ENCODE peak calls at places on chromosomes 4 and X, in eight cellular contexts. One of them, this sample, is unnamed.

GRCh38 chr4:95388911-95389310 is 159.9 kb downstream of the UNC5C start:
- DNase-seq in testis: no peak
- DNase-seq in CD4-positive, CD25-positive, alpha-beta regulatory T cell: no peak
- DNase-seq in CD8-positive, alpha-beta memory T cell: no peak
- DNase-seq in stomach: no peak
- DNase-seq in osteoblast: no peak
- DNase-seq in pancreas: no peak
- DNase-seq in left lung: no peak
- DNase-seq in this sample: no peak

GRCh38 chr4:88033309-88033708 is 25.9 kb downstream of the PKD2 start:
- DNase-seq in testis: peak
- DNase-seq in pancreas: no peak
- DNase-seq in osteoblast: no peak
- DNase-seq in left lung: no peak
- DNase-seq in stomach: peak
- DNase-seq in CD8-positive, alpha-beta memory T cell: peak
- DNase-seq in CD4-positive, CD25-positive, alpha-beta regulatory T cell: peak
- DNase-seq in this sample: no peak

GRCh38 chr4:70463335-70463734 is 8.7 kb upstream of the MUC7 start:
- DNase-seq in stomach: no peak
- DNase-seq in pancreas: no peak
- DNase-seq in testis: no peak
- DNase-seq in CD4-positive, CD25-positive, alpha-beta regulatory T cell: no peak
- DNase-seq in osteoblast: no peak
- DNase-seq in CD8-positive, alpha-beta memory T cell: no peak
- DNase-seq in left lung: no peak
- DNase-seq in this sample: no peak

GRCh38 chrX:22958250-22958649 is 41.5 kb upstream of the DDX53 start:
- DNase-seq in left lung: no peak
- DNase-seq in osteoblast: no peak
- DNase-seq in pancreas: no peak
- DNase-seq in CD4-positive, CD25-positive, alpha-beta regulatory T cell: no peak
- DNase-seq in CD8-positive, alpha-beta memory T cell: no peak
- DNase-seq in stomach: no peak
- DNase-seq in testis: no peak
- DNase-seq in this sample: no peak

GRCh38 chr4:94546949-94547348 is 95.2 kb downstream of the PDLIM5 start:
- DNase-seq in pancreas: no peak
- DNase-seq in CD8-positive, alpha-beta memory T cell: no peak
- DNase-seq in osteoblast: no peak
- DNase-seq in stomach: no peak
- DNase-seq in left lung: no peak
- DNase-seq in CD4-positive, CD25-positive, alpha-beta regulatory T cell: no peak
- DNase-seq in testis: no peak
- DNase-seq in this sample: no peak

GRCh38 chr4:54929459-54929858 is 195.9 kb downstream of the KDR start:
- DNase-seq in osteoblast: peak
- DNase-seq in pancreas: no peak
- DNase-seq in stomach: no peak
- DNase-seq in CD8-positive, alpha-beta memory T cell: no peak
- DNase-seq in CD4-positive, CD25-positive, alpha-beta regulatory T cell: no peak
- DNase-seq in left lung: no peak
- DNase-seq in testis: no peak
- DNase-seq in this sample: no peak

GRCh38 chr4:36280555-36280954 is 861 bp upstream of the DTHD1 start:
- DNase-seq in testis: no peak
- DNase-seq in osteoblast: no peak
- DNase-seq in stomach: no peak
- DNase-seq in left lung: no peak
- DNase-seq in pancreas: no peak
- DNase-seq in CD8-positive, alpha-beta memory T cell: no peak
- DNase-seq in CD4-positive, CD25-positive, alpha-beta regulatory T cell: no peak
- DNase-seq in this sample: no peak

GRCh38 chrX:10939384-10939783 is 171.7 kb upstream of the HCCS start:
- DNase-seq in testis: no peak
- DNase-seq in CD8-positive, alpha-beta memory T cell: no peak
- DNase-seq in osteoblast: no peak
- DNase-seq in stomach: no peak
- DNase-seq in CD4-positive, CD25-positive, alpha-beta regulatory T cell: no peak
- DNase-seq in pancreas: no peak
- DNase-seq in left lung: no peak
- DNase-seq in this sample: no peak

GRCh38 chr4:113582737-113583136 is 178.8 kb downstream of the CAMK2D start:
- DNase-seq in pancreas: no peak
- DNase-seq in left lung: no peak
- DNase-seq in osteoblast: no peak
- DNase-seq in testis: no peak
- DNase-seq in CD8-positive, alpha-beta memory T cell: no peak
- DNase-seq in stomach: no peak
- DNase-seq in CD4-positive, CD25-positive, alpha-beta regulatory T cell: no peak
- DNase-seq in this sample: no peak

GRCh38 chr4:8643986-8644385 is 51.4 kb downstream of the CPZ start:
- DNase-seq in osteoblast: peak
- DNase-seq in CD8-positive, alpha-beta memory T cell: no peak
- DNase-seq in left lung: peak
- DNase-seq in pancreas: no peak
- DNase-seq in CD4-positive, CD25-positive, alpha-beta regulatory T cell: no peak
- DNase-seq in testis: no peak
- DNase-seq in stomach: peak
- DNase-seq in this sample: no peak

GRCh38 chr4:1029536-1029935 is 18.1 kb downstream of the FGFRL1 start:
- DNase-seq in osteoblast: no peak
- DNase-seq in pancreas: no peak
- DNase-seq in CD4-positive, CD25-positive, alpha-beta regulatory T cell: no peak
- DNase-seq in testis: no peak
- DNase-seq in left lung: no peak
- DNase-seq in CD8-positive, alpha-beta memory T cell: no peak
- DNase-seq in stomach: peak
- DNase-seq in this sample: no peak

DNA sequence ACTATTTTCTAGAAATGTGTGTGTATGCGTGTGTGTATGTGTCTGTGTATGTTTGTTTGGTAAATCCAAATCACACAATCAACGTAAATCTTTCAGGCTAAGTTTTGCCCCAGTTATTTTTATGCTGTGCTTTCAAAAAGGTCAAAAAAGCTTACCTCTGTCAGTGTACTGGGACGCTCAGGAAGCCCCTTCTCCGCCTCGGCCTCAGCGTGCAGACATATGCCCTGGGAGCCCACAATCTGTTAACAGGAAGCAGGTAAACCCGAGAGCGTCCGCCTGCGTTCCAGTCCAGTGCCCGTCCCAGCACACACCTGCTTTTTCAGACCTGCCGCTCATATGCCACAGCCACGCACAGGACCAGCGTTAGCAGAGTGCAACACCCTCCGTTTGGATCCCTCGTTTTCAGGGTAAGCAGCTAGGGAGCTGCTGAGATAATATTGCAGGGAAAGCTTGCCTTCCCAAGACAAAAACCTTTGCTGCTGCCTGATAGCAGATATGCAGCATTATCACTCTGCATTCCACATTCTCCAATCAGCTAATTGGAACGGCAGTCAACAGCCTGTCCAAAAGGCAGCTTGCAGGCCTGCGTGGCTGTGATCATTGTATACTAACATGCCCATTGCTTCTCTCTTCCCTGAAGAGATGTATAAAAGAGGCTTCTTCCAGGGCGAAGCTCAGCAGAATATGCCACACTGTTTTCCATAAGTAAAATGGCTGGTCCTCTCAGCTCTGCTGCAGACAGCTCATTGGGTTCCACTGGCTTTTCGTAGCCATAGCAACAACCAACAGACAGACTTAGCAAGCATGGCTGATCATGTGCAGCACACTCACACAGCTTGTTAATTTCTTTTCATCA is at the start of gene SORBS2:
- DNase-seq in pancreas: peak
- DNase-seq in CD4-positive, CD25-positive, alpha-beta regulatory T cell: no peak
- DNase-seq in CD8-positive, alpha-beta memory T cell: no peak
- DNase-seq in osteoblast: no peak
- DNase-seq in testis: peak
- DNase-seq in left lung: peak
- DNase-seq in stomach: peak
- DNase-seq in this sample: no peak
- H3K4me3 ChIP-seq in pancreas: peak
- H3K4me3 ChIP-seq in CD4-positive, CD25-positive, alpha-beta regulatory T cell: no peak
- H3K4me3 ChIP-seq in CD8-positive, alpha-beta memory T cell: no peak
- H3K4me3 ChIP-seq in osteoblast: peak
- H3K4me3 ChIP-seq in testis: peak
- H3K4me3 ChIP-seq in left lung: peak
- H3K4me3 ChIP-seq in stomach: peak
- H3K4me3 ChIP-seq in this sample: no peak

GRCh38 chr4:137535718-137536117 is 3.4 kb upstream of the PCDH18 start:
- DNase-seq in pancreas: no peak
- DNase-seq in stomach: no peak
- DNase-seq in CD4-positive, CD25-positive, alpha-beta regulatory T cell: no peak
- DNase-seq in testis: no peak
- DNase-seq in CD8-positive, alpha-beta memory T cell: no peak
- DNase-seq in left lung: no peak
- DNase-seq in osteoblast: no peak
- DNase-seq in this sample: no peak

GRCh38 chr4:137532869-137533236 is 559 bp upstream of the PCDH18 start:
- DNase-seq in osteoblast: no peak
- DNase-seq in CD8-positive, alpha-beta memory T cell: no peak
- DNase-seq in pancreas: no peak
- DNase-seq in left lung: no peak
- DNase-seq in testis: no peak
- DNase-seq in CD4-positive, CD25-positive, alpha-beta regulatory T cell: no peak
- DNase-seq in stomach: no peak
- DNase-seq in this sample: no peak

GRCh38 chr4:137534516-137534915 is 2.2 kb upstream of the PCDH18 start:
- DNase-seq in testis: no peak
- DNase-seq in osteoblast: no peak
- DNase-seq in CD8-positive, alpha-beta memory T cell: no peak
- DNase-seq in pancreas: no peak
- DNase-seq in CD4-positive, CD25-positive, alpha-beta regulatory T cell: no peak
- DNase-seq in stomach: no peak
- DNase-seq in left lung: no peak
- DNase-seq in this sample: no peak

GRCh38 chr4:137531951-137532868 is at the start of gene PCDH18:
- DNase-seq in osteoblast: peak
- DNase-seq in left lung: peak
- DNase-seq in CD8-positive, alpha-beta memory T cell: no peak
- DNase-seq in stomach: peak
- DNase-seq in pancreas: peak
- DNase-seq in testis: peak
- DNase-seq in CD4-positive, CD25-positive, alpha-beta regulatory T cell: peak
- DNase-seq in this sample: no peak

DNA sequence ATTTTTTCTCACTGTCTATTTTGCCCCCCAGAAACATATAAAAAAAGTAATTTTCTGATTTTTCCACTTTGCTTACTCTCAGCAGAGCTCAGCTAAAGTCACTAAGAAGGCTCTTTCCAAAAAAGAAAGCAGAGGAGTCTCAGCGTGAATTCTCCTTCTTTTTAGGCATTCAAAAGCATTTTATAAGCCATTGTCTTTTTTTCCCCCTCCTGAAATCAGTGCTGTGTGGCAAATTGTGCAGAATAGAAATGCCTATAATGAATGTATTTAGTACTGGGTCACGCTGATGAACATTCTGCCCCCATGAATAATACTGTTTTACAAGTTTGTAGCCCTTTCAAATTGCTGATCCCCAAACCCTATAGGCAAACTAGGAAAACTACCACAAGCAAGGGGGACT is 1.6 kb upstream of the PCDH18 start:
- DNase-seq in stomach: no peak
- DNase-seq in CD8-positive, alpha-beta memory T cell: no peak
- DNase-seq in testis: no peak
- DNase-seq in pancreas: no peak
- DNase-seq in CD4-positive, CD25-positive, alpha-beta regulatory T cell: no peak
- DNase-seq in osteoblast: no peak
- DNase-seq in left lung: no peak
- DNase-seq in this sample: no peak
- H3K27ac ChIP-seq in stomach: peak
- H3K27ac ChIP-seq in CD8-positive, alpha-beta memory T cell: no peak
- H3K27ac ChIP-seq in testis: peak
- H3K27ac ChIP-seq in pancreas: no peak
- H3K27ac ChIP-seq in CD4-positive, CD25-positive, alpha-beta regulatory T cell: no peak
- H3K27ac ChIP-seq in osteoblast: peak
- H3K27ac ChIP-seq in left lung: peak
- H3K27ac ChIP-seq in this sample: no peak

GRCh38 chr4:107035711-107036601 is at the start of gene DKK2:
- DNase-seq in stomach: no peak
- DNase-seq in CD8-positive, alpha-beta memory T cell: no peak
- DNase-seq in pancreas: peak
- DNase-seq in testis: no peak
- DNase-seq in CD4-positive, CD25-positive, alpha-beta regulatory T cell: no peak
- DNase-seq in osteoblast: peak
- DNase-seq in left lung: peak
- DNase-seq in this sample: no peak
- H3K4me3 ChIP-seq in stomach: peak
- H3K4me3 ChIP-seq in CD8-positive, alpha-beta memory T cell: peak
- H3K4me3 ChIP-seq in pancreas: peak
- H3K4me3 ChIP-seq in testis: peak
- H3K4me3 ChIP-seq in CD4-positive, CD25-positive, alpha-beta regulatory T cell: no peak
- H3K4me3 ChIP-seq in osteoblast: peak
- H3K4me3 ChIP-seq in left lung: peak
- H3K4me3 ChIP-seq in this sample: no peak

GRCh38 chr4:16893141-16893571 is 5.3 kb downstream of the LDB2 start:
- DNase-seq in stomach: no peak
- DNase-seq in osteoblast: no peak
- DNase-seq in left lung: no peak
- DNase-seq in testis: no peak
- DNase-seq in pancreas: no peak
- DNase-seq in CD4-positive, CD25-positive, alpha-beta regulatory T cell: no peak
- DNase-seq in CD8-positive, alpha-beta memory T cell: no peak
- DNase-seq in this sample: no peak
- H3K27ac ChIP-seq in stomach: peak
- H3K27ac ChIP-seq in osteoblast: peak
- H3K27ac ChIP-seq in left lung: peak
- H3K27ac ChIP-seq in testis: no peak
- H3K27ac ChIP-seq in pancreas: no peak
- H3K27ac ChIP-seq in CD4-positive, CD25-positive, alpha-beta regulatory T cell: no peak
- H3K27ac ChIP-seq in CD8-positive, alpha-beta memory T cell: no peak
- H3K27ac ChIP-seq in this sample: no peak